ENCODE peak calls at places on chromosomes 12 and 14, in eight cellular contexts. Q is tibial artery, P is fibroblast of the aortic adventitia, W is cardiac muscle cell, M is keratinocyte, G is IMR-90, N is left lung, R is transverse colon. S is an unnamed sample.

GRCh38 chr12:55716582-55717396 is 943 bp downstream of the BLOC1S1 start:
- DNase-seq in W (no peak), R (no peak), P (no peak), M (no peak), Q (no peak), N (no peak), G (no peak), S (peak)

GRCh38 chr12:74339211-74339610 is 198.4 kb upstream of the ATXN7L3B start:
- DNase-seq in W (no peak), M (no peak), N (no peak), P (peak), Q (no peak), R (no peak), G (no peak), S (peak)

GRCh38 chr12:127401005-127401404 is 866.0 kb upstream of the TMEM132C start:
- DNase-seq in R (no peak), P (peak), G (peak), W (no peak), Q (no peak), N (no peak), M (no peak), S (peak)

GRCh38 chr14:99503848-99504453 is 22.7 kb downstream of the CCNK start:
- DNase-seq in P (no peak), N (no peak), Q (no peak), M (no peak), R (no peak), W (no peak), G (no peak), S (no peak)

GRCh38 chr14:81435578-81436295 is 35.6 kb upstream of the STON2 start:
- DNase-seq in M (peak), W (peak), Q (peak), N (peak), P (peak), G (peak), R (peak), S (peak)

GRCh38 chr12:14545144-14546124 is 22.2 kb downstream of the PLBD1 start:
- DNase-seq in W (no peak), R (peak), G (no peak), M (no peak), P (no peak), N (no peak), Q (no peak), S (no peak)

GRCh38 chr12:89384050-89384749 is 31.9 kb upstream of the DUSP6 start:
- DNase-seq in M (no peak), R (peak), Q (no peak), P (peak), G (peak), N (peak), W (peak), S (peak)

GRCh38 chr12:52042706-52043385 is 8.4 kb upstream of the NR4A1 start:
- DNase-seq in N (no peak), P (no peak), R (no peak), M (no peak), Q (peak), W (no peak), G (no peak), S (no peak)

GRCh38 chr12:92012691-92013090 is 133.0 kb downstream of the BTG1 start:
- DNase-seq in N (no peak), Q (no peak), R (no peak), M (no peak), G (no peak), W (no peak), P (no peak), S (peak)

GRCh38 chr12:96431067-96431466 is 30.8 kb upstream of the CDK17 start:
- DNase-seq in P (no peak), R (no peak), Q (no peak), M (no peak), G (no peak), N (no peak), W (no peak), S (no peak)

GRCh38 chr12:113462117-113462774 is 9.4 kb downstream of the LHX5 start:
- DNase-seq in W (peak), Q (peak), R (peak), P (peak), M (peak), G (peak), N (peak), S (peak)

DNA sequence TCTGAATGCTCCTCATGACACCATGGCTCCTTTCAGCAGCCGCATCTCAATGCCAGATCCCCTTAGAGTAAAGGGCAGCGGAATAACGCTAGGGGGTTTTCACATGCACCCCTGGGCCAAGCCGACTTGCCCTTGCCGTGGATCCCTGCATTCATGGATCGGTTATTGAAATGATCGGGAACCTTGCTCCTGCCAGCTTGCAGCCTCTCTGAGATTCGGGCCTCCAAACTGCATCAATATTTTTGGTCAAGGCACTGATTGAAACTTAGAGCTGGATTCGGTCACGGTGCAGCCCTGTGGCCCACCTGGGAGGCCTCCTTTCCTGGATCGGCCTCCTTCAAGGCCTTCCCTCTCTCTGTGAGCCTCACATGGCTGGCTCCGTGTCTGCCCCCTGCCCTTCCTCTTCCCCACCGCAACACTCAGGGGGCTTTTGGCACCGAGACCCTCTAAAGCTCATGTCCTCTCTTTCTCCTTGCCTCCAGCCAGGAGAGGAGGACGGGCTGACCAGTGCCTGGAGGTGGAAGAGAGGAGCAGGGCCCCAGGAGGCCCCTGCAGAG is 1.8 kb downstream of the PTPN6 start:
- DNase-seq in P (no peak), G (no peak), R (no peak), N (no peak), Q (no peak), M (no peak), W (no peak), S (no peak)
- H3K4me3 ChIP-seq in P (no peak), G (no peak), R (peak), N (peak), Q (peak), M (no peak), W (no peak), S (no peak)

GRCh38 chr14:50321009-50321660 is 9.0 kb downstream of the DMAC2L start:
- DNase-seq in Q (no peak), G (peak), M (peak), P (peak), N (peak), R (peak), W (peak), S (peak)

GRCh38 chr14:50319721-50320120 is 7.6 kb downstream of the DMAC2L start:
- DNase-seq in W (no peak), Q (no peak), G (peak), N (no peak), M (no peak), R (no peak), P (no peak), S (no peak)

GRCh38 chr14:50320279-50320678 is 8.2 kb downstream of the DMAC2L start:
- DNase-seq in R (no peak), P (peak), N (no peak), M (no peak), G (peak), W (no peak), Q (no peak), S (peak)

GRCh38 chr14:50319293-50319692 is 7.2 kb downstream of the DMAC2L start:
- DNase-seq in N (no peak), R (no peak), Q (no peak), P (no peak), G (peak), M (no peak), W (no peak), S (peak)

GRCh38 chr14:50318031-50318626 is 6.0 kb downstream of the DMAC2L start:
- DNase-seq in Q (no peak), M (no peak), P (peak), W (peak), N (no peak), R (no peak), G (peak), S (no peak)
- TF ChIP-seq CTCF in Q (peak), M (peak), P (peak), W (peak), N (peak), R (peak), G (peak), S (peak)

DNA sequence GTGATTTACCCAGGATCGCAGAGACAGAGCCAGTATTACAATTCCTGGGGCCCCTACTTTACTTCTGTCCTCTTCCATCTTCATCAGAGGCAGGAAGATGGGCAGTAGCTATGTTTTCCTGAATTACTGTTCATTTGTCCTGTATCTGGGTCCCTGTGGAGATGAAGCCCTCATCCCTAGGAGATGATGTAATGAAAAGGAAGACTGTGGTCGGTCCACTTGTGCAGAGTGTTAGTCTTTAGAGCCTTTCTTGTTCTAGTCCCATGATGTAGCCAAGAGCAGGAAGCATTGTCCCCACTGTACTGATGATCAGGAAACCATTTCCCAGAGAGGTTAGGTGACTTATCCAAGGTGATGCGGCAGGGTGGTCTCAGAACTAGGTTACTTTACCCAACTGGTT is 2.6 kb downstream of the CD9 start:
- DNase-seq in Q (no peak), N (no peak), M (no peak), P (no peak), G (no peak), W (no peak), R (no peak), S (no peak)
- H3K4me3 ChIP-seq in Q (peak), N (peak), M (peak), P (no peak), G (no peak), W (no peak), R (peak), S (peak)

GRCh38 chr14:39406560-39406959 is 25.7 kb downstream of the FBXO33 start:
- DNase-seq in Q (no peak), N (no peak), R (no peak), G (no peak), M (no peak), W (no peak), P (no peak), S (no peak)
- TF ChIP-seq CTCF in Q (no peak), N (no peak), R (no peak), G (no peak), M (no peak), W (no peak), P (no peak), S (no peak)

S was measured in foreskin fibroblast.